ENCODE peak calls at places on chromosomes 2 and 18, in eight cellular contexts. One of them, this sample, is unnamed.

GRCh38 chr2:149903626-149904025 is 316.1 kb upstream of the MMADHC start:
- DNase-seq in mammary epithelial cell: no peak
- DNase-seq in choroid plexus epithelial cell: peak
- DNase-seq in mesenchymal stem cell: no peak
- DNase-seq in lower lobe of right lung: no peak
- DNase-seq in NCI-H1417: no peak
- DNase-seq in HCT116: no peak
- DNase-seq in G401: no peak
- DNase-seq in this sample: no peak

GRCh38 chr2:104774631-104775030 is 79.3 kb upstream of the POU3F3 start:
- DNase-seq in mammary epithelial cell: no peak
- DNase-seq in choroid plexus epithelial cell: peak
- DNase-seq in mesenchymal stem cell: no peak
- DNase-seq in lower lobe of right lung: no peak
- DNase-seq in NCI-H1417: no peak
- DNase-seq in HCT116: no peak
- DNase-seq in G401: no peak
- DNase-seq in this sample: no peak

GRCh38 chr2:75324141-75324540 is 124.8 kb upstream of the TACR1 start:
- DNase-seq in mammary epithelial cell: peak
- DNase-seq in choroid plexus epithelial cell: no peak
- DNase-seq in mesenchymal stem cell: peak
- DNase-seq in lower lobe of right lung: no peak
- DNase-seq in NCI-H1417: no peak
- DNase-seq in HCT116: peak
- DNase-seq in G401: no peak
- DNase-seq in this sample: no peak

GRCh38 chr18:10476430-10476829 is 22.0 kb downstream of the APCDD1 start:
- DNase-seq in mammary epithelial cell: no peak
- DNase-seq in choroid plexus epithelial cell: no peak
- DNase-seq in mesenchymal stem cell: peak
- DNase-seq in lower lobe of right lung: no peak
- DNase-seq in NCI-H1417: peak
- DNase-seq in HCT116: no peak
- DNase-seq in G401: no peak
- DNase-seq in this sample: no peak

GRCh38 chr2:84636080-84636971 is 120.0 kb downstream of the DNAH6 start:
- DNase-seq in mammary epithelial cell: no peak
- DNase-seq in choroid plexus epithelial cell: no peak
- DNase-seq in mesenchymal stem cell: no peak
- DNase-seq in lower lobe of right lung: no peak
- DNase-seq in NCI-H1417: no peak
- DNase-seq in HCT116: no peak
- DNase-seq in G401: no peak
- DNase-seq in this sample: no peak

GRCh38 chr18:68387246-68387645 is 327.7 kb downstream of the TMX3 start:
- DNase-seq in mammary epithelial cell: peak
- DNase-seq in choroid plexus epithelial cell: no peak
- DNase-seq in mesenchymal stem cell: no peak
- DNase-seq in lower lobe of right lung: no peak
- DNase-seq in NCI-H1417: no peak
- DNase-seq in HCT116: no peak
- DNase-seq in G401: no peak
- DNase-seq in this sample: no peak

GRCh38 chr18:46406539-46406932 is 250.5 kb downstream of the LOXHD1 start:
- DNase-seq in mammary epithelial cell: no peak
- DNase-seq in choroid plexus epithelial cell: no peak
- DNase-seq in mesenchymal stem cell: no peak
- DNase-seq in lower lobe of right lung: no peak
- DNase-seq in NCI-H1417: no peak
- DNase-seq in HCT116: no peak
- DNase-seq in G401: no peak
- DNase-seq in this sample: peak

GRCh38 chr2:168454737-168455691 is 1.1 kb upstream of the CERS6 start:
- DNase-seq in mammary epithelial cell: no peak
- DNase-seq in choroid plexus epithelial cell: no peak
- DNase-seq in mesenchymal stem cell: no peak
- DNase-seq in lower lobe of right lung: no peak
- DNase-seq in NCI-H1417: no peak
- DNase-seq in HCT116: no peak
- DNase-seq in G401: peak
- DNase-seq in this sample: no peak

GRCh38 chr18:76491436-76491800 is 3.6 kb downstream of the ZNF516 start:
- DNase-seq in mammary epithelial cell: peak
- DNase-seq in choroid plexus epithelial cell: peak
- DNase-seq in mesenchymal stem cell: peak
- DNase-seq in lower lobe of right lung: peak
- DNase-seq in NCI-H1417: peak
- DNase-seq in HCT116: no peak
- DNase-seq in G401: no peak
- DNase-seq in this sample: peak

GRCh38 chr2:52473526-52473925 is 1294.1 kb upstream of the CHAC2 start:
- DNase-seq in mammary epithelial cell: no peak
- DNase-seq in choroid plexus epithelial cell: no peak
- DNase-seq in mesenchymal stem cell: peak
- DNase-seq in lower lobe of right lung: no peak
- DNase-seq in NCI-H1417: no peak
- DNase-seq in HCT116: no peak
- DNase-seq in G401: no peak
- DNase-seq in this sample: no peak

This sample was measured in NCI-H524.